ENCODE peak calls at places on chromosome 7, in seven cellular contexts. One of them, this sample, is unnamed.

GRCh38 chr7:114269714-114270113 is 144.9 kb upstream of the FOXP2 start:
- DNase-seq in B cell: no peak
- DNase-seq in CD8-positive, alpha-beta memory T cell: no peak
- DNase-seq in NCI-H2107: no peak
- DNase-seq in stimulated activated CD8-positive, alpha-beta memory T cell treated with anti-CD3 and anti-CD28 coated beads, Interleukin-7, amount 100 ng/mL, for 4 hours: no peak
- DNase-seq in ecto neural progenitor cell: no peak
- DNase-seq in fibroblast of mammary gland: no peak
- DNase-seq in this sample: no peak

GRCh38 chr7:125934965-125935364 is 1005.3 kb upstream of the POT1 start:
- DNase-seq in CD8-positive, alpha-beta memory T cell: no peak
- DNase-seq in stimulated activated CD8-positive, alpha-beta memory T cell treated with anti-CD3 and anti-CD28 coated beads, Interleukin-7, amount 100 ng/mL, for 4 hours: no peak
- DNase-seq in fibroblast of mammary gland: no peak
- DNase-seq in ecto neural progenitor cell: no peak
- DNase-seq in NCI-H2107: no peak
- DNase-seq in B cell: no peak
- DNase-seq in this sample: no peak

GRCh38 chr7:4791738-4792536 is 16.5 kb downstream of the AP5Z1 start:
- DNase-seq in NCI-H2107: no peak
- DNase-seq in CD8-positive, alpha-beta memory T cell: peak; percentile 78
- DNase-seq in stimulated activated CD8-positive, alpha-beta memory T cell treated with anti-CD3 and anti-CD28 coated beads, Interleukin-7, amount 100 ng/mL, for 4 hours: peak; percentile 60
- DNase-seq in fibroblast of mammary gland: peak; percentile 48
- DNase-seq in B cell: peak; percentile 72
- DNase-seq in ecto neural progenitor cell: peak; percentile 93
- DNase-seq in this sample: no peak

GRCh38 chr7:149872419-149873073 is 1.2 kb upstream of the ATP6V0E2 start:
- DNase-seq in fibroblast of mammary gland: peak; percentile 84
- DNase-seq in stimulated activated CD8-positive, alpha-beta memory T cell treated with anti-CD3 and anti-CD28 coated beads, Interleukin-7, amount 100 ng/mL, for 4 hours: no peak
- DNase-seq in NCI-H2107: peak; percentile 72
- DNase-seq in ecto neural progenitor cell: peak; percentile 72
- DNase-seq in CD8-positive, alpha-beta memory T cell: no peak
- DNase-seq in B cell: no peak
- DNase-seq in this sample: no peak

GRCh38 chr7:80859272-80859970 is 59.4 kb downstream of the SEMA3C start:
- DNase-seq in fibroblast of mammary gland: peak; percentile 88
- DNase-seq in B cell: no peak
- DNase-seq in ecto neural progenitor cell: no peak
- DNase-seq in CD8-positive, alpha-beta memory T cell: no peak
- DNase-seq in stimulated activated CD8-positive, alpha-beta memory T cell treated with anti-CD3 and anti-CD28 coated beads, Interleukin-7, amount 100 ng/mL, for 4 hours: no peak
- DNase-seq in NCI-H2107: no peak
- DNase-seq in this sample: no peak

GRCh38 chr7:151873402-151873965 is 3.4 kb downstream of the PRKAG2 start:
- DNase-seq in NCI-H2107: no peak
- DNase-seq in stimulated activated CD8-positive, alpha-beta memory T cell treated with anti-CD3 and anti-CD28 coated beads, Interleukin-7, amount 100 ng/mL, for 4 hours: no peak
- DNase-seq in CD8-positive, alpha-beta memory T cell: peak; percentile 26
- DNase-seq in B cell: no peak
- DNase-seq in fibroblast of mammary gland: no peak
- DNase-seq in ecto neural progenitor cell: no peak
- DNase-seq in this sample: no peak

GRCh38 chr7:123191132-123191531 is 8.6 kb downstream of the SLC13A1 start:
- DNase-seq in stimulated activated CD8-positive, alpha-beta memory T cell treated with anti-CD3 and anti-CD28 coated beads, Interleukin-7, amount 100 ng/mL, for 4 hours: no peak
- DNase-seq in NCI-H2107: no peak
- DNase-seq in B cell: no peak
- DNase-seq in fibroblast of mammary gland: no peak
- DNase-seq in CD8-positive, alpha-beta memory T cell: no peak
- DNase-seq in ecto neural progenitor cell: no peak
- DNase-seq in this sample: no peak

GRCh38 chr7:138886501-138886917 is 88.5 kb upstream of the ATP6V0A4 start:
- DNase-seq in NCI-H2107: peak; percentile 80
- DNase-seq in fibroblast of mammary gland: peak; percentile 76
- DNase-seq in ecto neural progenitor cell: no peak
- DNase-seq in stimulated activated CD8-positive, alpha-beta memory T cell treated with anti-CD3 and anti-CD28 coated beads, Interleukin-7, amount 100 ng/mL, for 4 hours: no peak
- DNase-seq in B cell: no peak
- DNase-seq in CD8-positive, alpha-beta memory T cell: no peak
- DNase-seq in this sample: no peak

GRCh38 chr7:100162874-100163533 is 4.5 kb upstream of the TRAPPC14 start:
- DNase-seq in CD8-positive, alpha-beta memory T cell: no peak
- DNase-seq in ecto neural progenitor cell: no peak
- DNase-seq in B cell: no peak
- DNase-seq in fibroblast of mammary gland: no peak
- DNase-seq in NCI-H2107: no peak
- DNase-seq in stimulated activated CD8-positive, alpha-beta memory T cell treated with anti-CD3 and anti-CD28 coated beads, Interleukin-7, amount 100 ng/mL, for 4 hours: no peak
- DNase-seq in this sample: no peak

GRCh38 chr7:148973256-148973655 is 55.0 kb downstream of the PDIA4 start:
- DNase-seq in stimulated activated CD8-positive, alpha-beta memory T cell treated with anti-CD3 and anti-CD28 coated beads, Interleukin-7, amount 100 ng/mL, for 4 hours: no peak
- DNase-seq in CD8-positive, alpha-beta memory T cell: no peak
- DNase-seq in NCI-H2107: no peak
- DNase-seq in ecto neural progenitor cell: no peak
- DNase-seq in B cell: no peak
- DNase-seq in fibroblast of mammary gland: peak; percentile 11
- DNase-seq in this sample: no peak

GRCh38 chr7:7251742-7252141 is 69.4 kb downstream of the C1GALT1 start:
- DNase-seq in ecto neural progenitor cell: no peak
- DNase-seq in stimulated activated CD8-positive, alpha-beta memory T cell treated with anti-CD3 and anti-CD28 coated beads, Interleukin-7, amount 100 ng/mL, for 4 hours: no peak
- DNase-seq in CD8-positive, alpha-beta memory T cell: no peak
- DNase-seq in B cell: peak; percentile 77
- DNase-seq in fibroblast of mammary gland: no peak
- DNase-seq in NCI-H2107: no peak
- DNase-seq in this sample: no peak

GRCh38 chr7:64884085-64884912 is 18.8 kb upstream of the ZNF273 start:
- DNase-seq in ecto neural progenitor cell: peak; percentile 13
- DNase-seq in B cell: no peak
- DNase-seq in NCI-H2107: no peak
- DNase-seq in stimulated activated CD8-positive, alpha-beta memory T cell treated with anti-CD3 and anti-CD28 coated beads, Interleukin-7, amount 100 ng/mL, for 4 hours: no peak
- DNase-seq in CD8-positive, alpha-beta memory T cell: no peak
- DNase-seq in fibroblast of mammary gland: no peak
- DNase-seq in this sample: no peak

GRCh38 chr7:50687575-50688261 is 95.0 kb downstream of the GRB10 start:
- DNase-seq in B cell: no peak
- DNase-seq in NCI-H2107: no peak
- DNase-seq in ecto neural progenitor cell: no peak
- DNase-seq in stimulated activated CD8-positive, alpha-beta memory T cell treated with anti-CD3 and anti-CD28 coated beads, Interleukin-7, amount 100 ng/mL, for 4 hours: no peak
- DNase-seq in CD8-positive, alpha-beta memory T cell: no peak
- DNase-seq in fibroblast of mammary gland: peak; percentile 86
- DNase-seq in this sample: no peak

GRCh38 chr7:126419047-126419446 is 833.7 kb downstream of the GRM8 start:
- DNase-seq in B cell: no peak
- DNase-seq in NCI-H2107: no peak
- DNase-seq in CD8-positive, alpha-beta memory T cell: no peak
- DNase-seq in ecto neural progenitor cell: no peak
- DNase-seq in stimulated activated CD8-positive, alpha-beta memory T cell treated with anti-CD3 and anti-CD28 coated beads, Interleukin-7, amount 100 ng/mL, for 4 hours: no peak
- DNase-seq in fibroblast of mammary gland: no peak
- DNase-seq in this sample: no peak

GRCh38 chr7:106870983-106871410 is 5.9 kb downstream of the PIK3CG start:
- DNase-seq in fibroblast of mammary gland: peak; percentile 44
- DNase-seq in stimulated activated CD8-positive, alpha-beta memory T cell treated with anti-CD3 and anti-CD28 coated beads, Interleukin-7, amount 100 ng/mL, for 4 hours: no peak
- DNase-seq in NCI-H2107: no peak
- DNase-seq in CD8-positive, alpha-beta memory T cell: no peak
- DNase-seq in B cell: peak; percentile 50
- DNase-seq in ecto neural progenitor cell: no peak
- DNase-seq in this sample: no peak

GRCh38 chr7:108528183-108528712 is 2.3 kb upstream of the PNPLA8 start:
- DNase-seq in fibroblast of mammary gland: no peak
- DNase-seq in stimulated activated CD8-positive, alpha-beta memory T cell treated with anti-CD3 and anti-CD28 coated beads, Interleukin-7, amount 100 ng/mL, for 4 hours: no peak
- DNase-seq in NCI-H2107: peak; percentile 15
- DNase-seq in CD8-positive, alpha-beta memory T cell: no peak
- DNase-seq in B cell: no peak
- DNase-seq in ecto neural progenitor cell: no peak
- DNase-seq in this sample: no peak

GRCh38 chr7:52720856-52721255 is 314.6 kb upstream of the POM121L12 start:
- DNase-seq in fibroblast of mammary gland: no peak
- DNase-seq in ecto neural progenitor cell: no peak
- DNase-seq in CD8-positive, alpha-beta memory T cell: no peak
- DNase-seq in stimulated activated CD8-positive, alpha-beta memory T cell treated with anti-CD3 and anti-CD28 coated beads, Interleukin-7, amount 100 ng/mL, for 4 hours: no peak
- DNase-seq in NCI-H2107: no peak
- DNase-seq in B cell: no peak
- DNase-seq in this sample: no peak

GRCh38 chr7:150324366-150324961 is 1.1 kb upstream of the ACTR3C start:
- DNase-seq in CD8-positive, alpha-beta memory T cell: no peak
- DNase-seq in fibroblast of mammary gland: peak; percentile 43
- DNase-seq in NCI-H2107: peak; percentile 19
- DNase-seq in stimulated activated CD8-positive, alpha-beta memory T cell treated with anti-CD3 and anti-CD28 coated beads, Interleukin-7, amount 100 ng/mL, for 4 hours: no peak
- DNase-seq in ecto neural progenitor cell: no peak
- DNase-seq in B cell: no peak
- DNase-seq in this sample: no peak

GRCh38 chr7:26658698-26659084 is 205.7 kb downstream of the SKAP2 start:
- DNase-seq in ecto neural progenitor cell: no peak
- DNase-seq in stimulated activated CD8-positive, alpha-beta memory T cell treated with anti-CD3 and anti-CD28 coated beads, Interleukin-7, amount 100 ng/mL, for 4 hours: no peak
- DNase-seq in B cell: no peak
- DNase-seq in CD8-positive, alpha-beta memory T cell: no peak
- DNase-seq in fibroblast of mammary gland: no peak
- DNase-seq in NCI-H2107: no peak
- DNase-seq in this sample: no peak

GRCh38 chr7:140017543-140017942 is 45.2 kb downstream of the PARP12 start:
- DNase-seq in NCI-H2107: no peak
- DNase-seq in fibroblast of mammary gland: no peak
- DNase-seq in CD8-positive, alpha-beta memory T cell: no peak
- DNase-seq in stimulated activated CD8-positive, alpha-beta memory T cell treated with anti-CD3 and anti-CD28 coated beads, Interleukin-7, amount 100 ng/mL, for 4 hours: no peak
- DNase-seq in B cell: no peak
- DNase-seq in ecto neural progenitor cell: no peak
- DNase-seq in this sample: no peak

GRCh38 chr7:105268511-105269392 is 120.0 kb downstream of the SRPK2 start:
- DNase-seq in ecto neural progenitor cell: no peak
- DNase-seq in NCI-H2107: no peak
- DNase-seq in CD8-positive, alpha-beta memory T cell: no peak
- DNase-seq in B cell: no peak
- DNase-seq in stimulated activated CD8-positive, alpha-beta memory T cell treated with anti-CD3 and anti-CD28 coated beads, Interleukin-7, amount 100 ng/mL, for 4 hours: no peak
- DNase-seq in fibroblast of mammary gland: peak; percentile 72
- DNase-seq in this sample: no peak

GRCh38 chr7:140316165-140316661 is 82.1 kb downstream of the SLC37A3 start:
- DNase-seq in CD8-positive, alpha-beta memory T cell: no peak
- DNase-seq in ecto neural progenitor cell: no peak
- DNase-seq in fibroblast of mammary gland: peak; percentile 83
- DNase-seq in B cell: no peak
- DNase-seq in NCI-H2107: peak; percentile 12
- DNase-seq in stimulated activated CD8-positive, alpha-beta memory T cell treated with anti-CD3 and anti-CD28 coated beads, Interleukin-7, amount 100 ng/mL, for 4 hours: no peak
- DNase-seq in this sample: peak; percentile 67

GRCh38 chr7:30626984-30627383 is 32.3 kb downstream of the GARS1 start:
- DNase-seq in stimulated activated CD8-positive, alpha-beta memory T cell treated with anti-CD3 and anti-CD28 coated beads, Interleukin-7, amount 100 ng/mL, for 4 hours: peak; percentile 25
- DNase-seq in ecto neural progenitor cell: no peak
- DNase-seq in CD8-positive, alpha-beta memory T cell: no peak
- DNase-seq in B cell: no peak
- DNase-seq in NCI-H2107: no peak
- DNase-seq in fibroblast of mammary gland: peak; percentile 51
- DNase-seq in this sample: no peak

GRCh38 chr7:604038-604883 is 84.6 kb upstream of the PDGFA start:
- DNase-seq in ecto neural progenitor cell: no peak
- DNase-seq in NCI-H2107: no peak
- DNase-seq in stimulated activated CD8-positive, alpha-beta memory T cell treated with anti-CD3 and anti-CD28 coated beads, Interleukin-7, amount 100 ng/mL, for 4 hours: peak; percentile 96
- DNase-seq in fibroblast of mammary gland: peak; percentile 10
- DNase-seq in CD8-positive, alpha-beta memory T cell: peak; percentile 97
- DNase-seq in B cell: peak; percentile 89
- DNase-seq in this sample: no peak

GRCh38 chr7:104982308-104982755 is 31.7 kb upstream of the KMT2E start:
- DNase-seq in CD8-positive, alpha-beta memory T cell: no peak
- DNase-seq in fibroblast of mammary gland: peak; percentile 63
- DNase-seq in B cell: no peak
- DNase-seq in ecto neural progenitor cell: no peak
- DNase-seq in stimulated activated CD8-positive, alpha-beta memory T cell treated with anti-CD3 and anti-CD28 coated beads, Interleukin-7, amount 100 ng/mL, for 4 hours: no peak
- DNase-seq in NCI-H2107: no peak
- DNase-seq in this sample: no peak

GRCh38 chr7:143305423-143306070 is 10.4 kb upstream of the CLCN1 start:
- DNase-seq in CD8-positive, alpha-beta memory T cell: peak; percentile 73
- DNase-seq in stimulated activated CD8-positive, alpha-beta memory T cell treated with anti-CD3 and anti-CD28 coated beads, Interleukin-7, amount 100 ng/mL, for 4 hours: peak; percentile 59
- DNase-seq in NCI-H2107: no peak
- DNase-seq in B cell: peak; percentile 63
- DNase-seq in ecto neural progenitor cell: peak; percentile 63
- DNase-seq in fibroblast of mammary gland: peak; percentile 57
- DNase-seq in this sample: peak; percentile 11